ENCODE peak calls at places on chromosomes 5 and 9, in ten cellular contexts. Z, P, F, T, K, M, U, D, A and Y are unnamed samples.

GRCh38 chr5:18220631-18221030 is 586.4 kb downstream of the TAF11L14 start:
- DNase-seq in Z (no peak), P (no peak), F (peak; percentile 81), T (no peak), K (no peak), M (no peak), U (no peak), D (no peak), A (no peak), Y (peak; percentile 7)

GRCh38 chr5:138666226-138666742 is 86.9 kb upstream of the CTNNA1 start:
- DNase-seq in Z (no peak), P (no peak), F (no peak), T (no peak), K (no peak), M (no peak), U (no peak), D (no peak), A (no peak), Y (no peak)

GRCh38 chr9:130868230-130868629 is 28.4 kb downstream of the QRFP start:
- DNase-seq in Z (no peak), P (no peak), F (no peak), T (no peak), K (no peak), M (no peak), U (no peak), D (no peak), A (no peak), Y (no peak)

GRCh38 chr9:98687911-98688310 is 20.8 kb downstream of the GABBR2 start:
- DNase-seq in Z (no peak), P (no peak), F (peak; percentile 27), T (no peak), K (no peak), M (no peak), U (no peak), D (no peak), A (no peak), Y (no peak)

GRCh38 chr9:2132484-2133082 is 117.4 kb downstream of the SMARCA2 start:
- DNase-seq in Z (no peak), P (no peak), F (peak; percentile 26), T (no peak), K (no peak), M (peak; percentile 20), U (no peak), D (peak; percentile 72), A (no peak), Y (peak; percentile 72)

GRCh38 chr9:134247918-134248631 is 78.2 kb upstream of the RXRA start:
- DNase-seq in Z (no peak), P (no peak), F (no peak), T (no peak), K (no peak), M (no peak), U (no peak), D (no peak), A (no peak), Y (no peak)

GRCh38 chr5:167850901-167851300 is 440.5 kb upstream of the WWC1 start:
- DNase-seq in Z (no peak), P (no peak), F (no peak), T (no peak), K (no peak), M (no peak), U (no peak), D (peak; percentile 58), A (no peak), Y (no peak)

GRCh38 chr9:8868632-8869031 is 1069.1 kb upstream of the DMAC1 start:
- DNase-seq in Z (no peak), P (no peak), F (no peak), T (no peak), K (no peak), M (no peak), U (no peak), D (peak; percentile 26), A (no peak), Y (peak; percentile 44)

GRCh38 chr5:9523090-9523813 is 22.6 kb downstream of the SEMA5A start:
- DNase-seq in Z (no peak), P (no peak), F (peak; percentile 64), T (no peak), K (no peak), M (no peak), U (no peak), D (peak; percentile 55), A (no peak), Y (no peak)

GRCh38 chr5:169706758-169707450 is 69.8 kb downstream of the DOCK2 start:
- DNase-seq in Z (no peak), P (no peak), F (peak; percentile 37), T (no peak), K (no peak), M (peak; percentile 24), U (no peak), D (peak; percentile 54), A (no peak), Y (peak; percentile 67)

GRCh38 chr5:172816887-172817418 is 17.1 kb upstream of the ERGIC1 start:
- DNase-seq in Z (no peak), P (no peak), F (peak; percentile 96), T (no peak), K (peak; percentile 81), M (no peak), U (no peak), D (peak; percentile 65), A (no peak), Y (peak; percentile 84)

GRCh38 chr5:206927-207536 is 10.9 kb downstream of the CCDC127 start:
- DNase-seq in Z (no peak), P (no peak), F (no peak), T (no peak), K (no peak), M (no peak), U (no peak), D (no peak), A (no peak), Y (no peak)

GRCh38 chr5:124746252-124746915 is at the start of gene ZNF608:
- DNase-seq in Z (no peak), P (peak; percentile 40), F (peak; percentile 62), T (peak; percentile 29), K (peak; percentile 47), M (no peak), U (peak; percentile 38), D (peak; percentile 93), A (peak; percentile 39), Y (peak; percentile 88)

GRCh38 chr9:110152704-110153374 is 55.1 kb downstream of the C9orf152 start:
- DNase-seq in Z (peak; percentile 20), P (peak; percentile 37), F (peak; percentile 61), T (peak; percentile 39), K (no peak), M (no peak), U (no peak), D (peak; percentile 74), A (no peak), Y (peak; percentile 73)

GRCh38 chr9:37953204-37953774 is 49.4 kb upstream of the SLC25A51 start:
- DNase-seq in Z (no peak), P (no peak), F (no peak), T (no peak), K (no peak), M (no peak), U (no peak), D (no peak), A (no peak), Y (no peak)
- H3K4me3 ChIP-seq in Z (no peak overlapping the region), P (no peak overlapping the region), F (no peak overlapping the region), T (no peak overlapping the region), K (no peak overlapping the region), M (no peak overlapping the region), U (no peak overlapping the region), D (no peak overlapping the region), A (no peak overlapping the region), Y (no peak overlapping the region)

GRCh38 chr5:147780924-147781530 is 1.5 kb downstream of the JAKMIP2 start:
- DNase-seq in Z (no peak), P (no peak), F (no peak), T (no peak), K (no peak), M (no peak), U (no peak), D (no peak), A (no peak), Y (no peak)
- TF ChIP-seq CTCF in Z (no peak), P (no peak), F (no peak), T (no peak), K (no peak), M (no peak), U (no peak), D (no peak), A (no peak), Y (no peak)

GRCh38 chr5:162607879-162608278 is 540.3 kb downstream of the GABRG2 start:
- DNase-seq in Z (no peak), P (no peak), F (no peak), T (no peak), K (no peak), M (no peak), U (no peak), D (no peak), A (no peak), Y (no peak)
- H3K4me3 ChIP-seq in Z (no peak overlapping the region), P (no peak overlapping the region), F (no peak overlapping the region), T (no peak overlapping the region), K (no peak overlapping the region), M (no peak overlapping the region), U (no peak overlapping the region), D (no peak overlapping the region), A (no peak overlapping the region), Y (no peak overlapping the region)

GRCh38 chr9:3330792-3331420 is 194.9 kb downstream of the RFX3 start:
- DNase-seq in Z (no peak), P (no peak), F (peak; percentile 97), T (no peak), K (no peak), M (no peak), U (no peak), D (peak; percentile 32), A (no peak), Y (peak; percentile 14)

GRCh38 chr9:3329361-3329760 is 196.4 kb downstream of the RFX3 start:
- DNase-seq in Z (no peak), P (no peak), F (peak; percentile 72), T (no peak), K (no peak), M (no peak), U (no peak), D (peak; percentile 41), A (no peak), Y (peak; percentile 46)

GRCh38 chr9:3332802-3333201 is 193.0 kb downstream of the RFX3 start:
- DNase-seq in Z (no peak), P (no peak), F (no peak), T (no peak), K (no peak), M (no peak), U (no peak), D (peak; percentile 60), A (no peak), Y (no peak)

GRCh38 chr9:3336951-3337350 is 188.8 kb downstream of the RFX3 start:
- DNase-seq in Z (no peak), P (no peak), F (no peak), T (no peak), K (no peak), M (no peak), U (no peak), D (no peak), A (no peak), Y (no peak)

DNA sequence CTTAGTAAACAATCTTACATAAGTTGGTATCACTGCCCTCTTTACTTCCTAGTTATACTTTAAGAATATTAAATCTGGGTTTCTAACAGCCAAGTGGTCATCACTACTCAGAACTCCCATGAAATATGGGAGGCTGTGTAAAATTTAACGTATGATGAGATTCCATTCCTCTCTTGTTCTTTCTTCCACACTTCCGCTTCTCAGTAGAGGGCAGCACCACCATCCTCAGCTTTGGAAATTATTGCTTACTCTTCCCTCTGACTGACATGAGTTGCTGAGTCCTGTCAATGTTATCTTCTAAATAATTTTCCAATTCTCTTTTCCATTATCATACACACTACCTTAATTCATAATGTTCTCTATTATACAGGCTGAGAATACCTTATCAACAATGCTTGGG is 194.0 kb downstream of the RFX3 start:
- DNase-seq in Z (no peak), P (no peak), F (no peak), T (no peak), K (no peak), M (no peak), U (no peak), D (peak; percentile 16), A (no peak), Y (peak; percentile 39)
- TF ChIP-seq CTCF in Z (peak; percentile 33), P (peak; percentile 15), F (no peak), T (peak; percentile 46), K (no peak), M (peak; percentile 14), U (no peak), D (peak; percentile 32), A (no peak), Y (peak; percentile 71)